ENCODE peak calls at places on chromosomes 13 and 19, in seven cellular contexts. One of them, this sample, is unnamed.

GRCh38 chr19:29098863-29099481 is 114.0 kb downstream of the UQCRFS1 start:
- DNase-seq in NCI-H2227 treated with DMSO at 0.1 percent for 48 hours: peak; percentile 56
- DNase-seq in CD4-positive, alpha-beta T cell: no peak
- DNase-seq in stimulated activated CD4-positive, alpha-beta T cell treated with anti-CD3 and anti-CD28 coated beads, Interleukin-12 subunit alpha, Interleukin-12 subunit beta, amount 100 ng/mL, for 4 hours: no peak
- DNase-seq in nephron progenitor cell: no peak
- DNase-seq in effector memory CD8-positive, alpha-beta T cell: no peak
- DNase-seq in glutamatergic neuron: no peak
- DNase-seq in this sample: no peak

GRCh38 chr19:29876414-29876813 is 64.6 kb downstream of the CCNE1 start:
- DNase-seq in effector memory CD8-positive, alpha-beta T cell: no peak
- DNase-seq in stimulated activated CD4-positive, alpha-beta T cell treated with anti-CD3 and anti-CD28 coated beads, Interleukin-12 subunit alpha, Interleukin-12 subunit beta, amount 100 ng/mL, for 4 hours: no peak
- DNase-seq in glutamatergic neuron: no peak
- DNase-seq in nephron progenitor cell: no peak
- DNase-seq in CD4-positive, alpha-beta T cell: no peak
- DNase-seq in NCI-H2227 treated with DMSO at 0.1 percent for 48 hours: no peak
- DNase-seq in this sample: no peak

GRCh38 chr19:2926341-2927031 is 18.3 kb downstream of the ZNF77 start:
- DNase-seq in NCI-H2227 treated with DMSO at 0.1 percent for 48 hours: no peak
- DNase-seq in nephron progenitor cell: no peak
- DNase-seq in stimulated activated CD4-positive, alpha-beta T cell treated with anti-CD3 and anti-CD28 coated beads, Interleukin-12 subunit alpha, Interleukin-12 subunit beta, amount 100 ng/mL, for 4 hours: no peak
- DNase-seq in CD4-positive, alpha-beta T cell: no peak
- DNase-seq in effector memory CD8-positive, alpha-beta T cell: no peak
- DNase-seq in glutamatergic neuron: no peak
- DNase-seq in this sample: no peak

GRCh38 chr13:26460652-26461051 is 96.8 kb upstream of the WASF3 start:
- DNase-seq in effector memory CD8-positive, alpha-beta T cell: no peak
- DNase-seq in CD4-positive, alpha-beta T cell: no peak
- DNase-seq in stimulated activated CD4-positive, alpha-beta T cell treated with anti-CD3 and anti-CD28 coated beads, Interleukin-12 subunit alpha, Interleukin-12 subunit beta, amount 100 ng/mL, for 4 hours: no peak
- DNase-seq in glutamatergic neuron: peak; percentile 79
- DNase-seq in NCI-H2227 treated with DMSO at 0.1 percent for 48 hours: no peak
- DNase-seq in nephron progenitor cell: no peak
- DNase-seq in this sample: no peak

GRCh38 chr19:1901940-1902404 is 3.2 kb upstream of the ADAT3 start:
- DNase-seq in stimulated activated CD4-positive, alpha-beta T cell treated with anti-CD3 and anti-CD28 coated beads, Interleukin-12 subunit alpha, Interleukin-12 subunit beta, amount 100 ng/mL, for 4 hours: no peak
- DNase-seq in effector memory CD8-positive, alpha-beta T cell: no peak
- DNase-seq in glutamatergic neuron: no peak
- DNase-seq in NCI-H2227 treated with DMSO at 0.1 percent for 48 hours: no peak
- DNase-seq in nephron progenitor cell: no peak
- DNase-seq in CD4-positive, alpha-beta T cell: no peak
- DNase-seq in this sample: no peak

GRCh38 chr13:33249066-33249465 is 36.5 kb downstream of the STARD13 start:
- DNase-seq in NCI-H2227 treated with DMSO at 0.1 percent for 48 hours: no peak
- DNase-seq in effector memory CD8-positive, alpha-beta T cell: no peak
- DNase-seq in nephron progenitor cell: no peak
- DNase-seq in glutamatergic neuron: no peak
- DNase-seq in stimulated activated CD4-positive, alpha-beta T cell treated with anti-CD3 and anti-CD28 coated beads, Interleukin-12 subunit alpha, Interleukin-12 subunit beta, amount 100 ng/mL, for 4 hours: no peak
- DNase-seq in CD4-positive, alpha-beta T cell: no peak
- DNase-seq in this sample: no peak

GRCh38 chr13:112146073-112146360 is 79.1 kb downstream of the SOX1 start:
- DNase-seq in NCI-H2227 treated with DMSO at 0.1 percent for 48 hours: no peak
- DNase-seq in glutamatergic neuron: no peak
- DNase-seq in CD4-positive, alpha-beta T cell: no peak
- DNase-seq in nephron progenitor cell: no peak
- DNase-seq in stimulated activated CD4-positive, alpha-beta T cell treated with anti-CD3 and anti-CD28 coated beads, Interleukin-12 subunit alpha, Interleukin-12 subunit beta, amount 100 ng/mL, for 4 hours: no peak
- DNase-seq in effector memory CD8-positive, alpha-beta T cell: no peak
- DNase-seq in this sample: no peak

GRCh38 chr19:40754611-40755247 is 3.7 kb downstream of the SNRPA start:
- DNase-seq in effector memory CD8-positive, alpha-beta T cell: no peak
- DNase-seq in CD4-positive, alpha-beta T cell: peak; percentile 15
- DNase-seq in stimulated activated CD4-positive, alpha-beta T cell treated with anti-CD3 and anti-CD28 coated beads, Interleukin-12 subunit alpha, Interleukin-12 subunit beta, amount 100 ng/mL, for 4 hours: peak; percentile 58
- DNase-seq in nephron progenitor cell: no peak
- DNase-seq in NCI-H2227 treated with DMSO at 0.1 percent for 48 hours: no peak
- DNase-seq in glutamatergic neuron: no peak
- DNase-seq in this sample: no peak

GRCh38 chr13:97122381-97122996 is 99.6 kb upstream of the MBNL2 start:
- DNase-seq in effector memory CD8-positive, alpha-beta T cell: no peak
- DNase-seq in nephron progenitor cell: no peak
- DNase-seq in stimulated activated CD4-positive, alpha-beta T cell treated with anti-CD3 and anti-CD28 coated beads, Interleukin-12 subunit alpha, Interleukin-12 subunit beta, amount 100 ng/mL, for 4 hours: no peak
- DNase-seq in NCI-H2227 treated with DMSO at 0.1 percent for 48 hours: no peak
- DNase-seq in CD4-positive, alpha-beta T cell: no peak
- DNase-seq in glutamatergic neuron: no peak
- DNase-seq in this sample: no peak

GRCh38 chr19:35122687-35123551 is 7.3 kb downstream of the FXYD3 start:
- DNase-seq in stimulated activated CD4-positive, alpha-beta T cell treated with anti-CD3 and anti-CD28 coated beads, Interleukin-12 subunit alpha, Interleukin-12 subunit beta, amount 100 ng/mL, for 4 hours: no peak
- DNase-seq in NCI-H2227 treated with DMSO at 0.1 percent for 48 hours: no peak
- DNase-seq in effector memory CD8-positive, alpha-beta T cell: no peak
- DNase-seq in CD4-positive, alpha-beta T cell: no peak
- DNase-seq in nephron progenitor cell: no peak
- DNase-seq in glutamatergic neuron: no peak
- DNase-seq in this sample: no peak

GRCh38 chr19:351976-352625 is 7.5 kb upstream of the MIER2 start:
- DNase-seq in glutamatergic neuron: no peak
- DNase-seq in CD4-positive, alpha-beta T cell: no peak
- DNase-seq in stimulated activated CD4-positive, alpha-beta T cell treated with anti-CD3 and anti-CD28 coated beads, Interleukin-12 subunit alpha, Interleukin-12 subunit beta, amount 100 ng/mL, for 4 hours: no peak
- DNase-seq in nephron progenitor cell: no peak
- DNase-seq in NCI-H2227 treated with DMSO at 0.1 percent for 48 hours: no peak
- DNase-seq in effector memory CD8-positive, alpha-beta T cell: no peak
- DNase-seq in this sample: no peak

GRCh38 chr13:21237081-21237480 is 60.6 kb downstream of the MRPL57 start:
- DNase-seq in CD4-positive, alpha-beta T cell: no peak
- DNase-seq in stimulated activated CD4-positive, alpha-beta T cell treated with anti-CD3 and anti-CD28 coated beads, Interleukin-12 subunit alpha, Interleukin-12 subunit beta, amount 100 ng/mL, for 4 hours: no peak
- DNase-seq in glutamatergic neuron: no peak
- DNase-seq in nephron progenitor cell: no peak
- DNase-seq in effector memory CD8-positive, alpha-beta T cell: no peak
- DNase-seq in NCI-H2227 treated with DMSO at 0.1 percent for 48 hours: no peak
- DNase-seq in this sample: no peak

GRCh38 chr13:76425930-76426329 is 460.3 kb downstream of the KCTD12 start:
- DNase-seq in stimulated activated CD4-positive, alpha-beta T cell treated with anti-CD3 and anti-CD28 coated beads, Interleukin-12 subunit alpha, Interleukin-12 subunit beta, amount 100 ng/mL, for 4 hours: no peak
- DNase-seq in nephron progenitor cell: no peak
- DNase-seq in CD4-positive, alpha-beta T cell: no peak
- DNase-seq in glutamatergic neuron: no peak
- DNase-seq in NCI-H2227 treated with DMSO at 0.1 percent for 48 hours: no peak
- DNase-seq in effector memory CD8-positive, alpha-beta T cell: no peak
- DNase-seq in this sample: no peak

GRCh38 chr19:20558571-20558970 is 7.0 kb downstream of the ZNF737 start:
- DNase-seq in CD4-positive, alpha-beta T cell: no peak
- DNase-seq in NCI-H2227 treated with DMSO at 0.1 percent for 48 hours: no peak
- DNase-seq in glutamatergic neuron: no peak
- DNase-seq in nephron progenitor cell: no peak
- DNase-seq in stimulated activated CD4-positive, alpha-beta T cell treated with anti-CD3 and anti-CD28 coated beads, Interleukin-12 subunit alpha, Interleukin-12 subunit beta, amount 100 ng/mL, for 4 hours: no peak
- DNase-seq in effector memory CD8-positive, alpha-beta T cell: no peak
- DNase-seq in this sample: no peak

GRCh38 chr13:85148009-85148408 is 651.2 kb downstream of the SLITRK6 start:
- DNase-seq in nephron progenitor cell: no peak
- DNase-seq in effector memory CD8-positive, alpha-beta T cell: no peak
- DNase-seq in NCI-H2227 treated with DMSO at 0.1 percent for 48 hours: no peak
- DNase-seq in CD4-positive, alpha-beta T cell: no peak
- DNase-seq in glutamatergic neuron: no peak
- DNase-seq in stimulated activated CD4-positive, alpha-beta T cell treated with anti-CD3 and anti-CD28 coated beads, Interleukin-12 subunit alpha, Interleukin-12 subunit beta, amount 100 ng/mL, for 4 hours: no peak
- DNase-seq in this sample: no peak

GRCh38 chr13:39963612-39964011 is 308.1 kb downstream of the COG6 start:
- DNase-seq in nephron progenitor cell: no peak
- DNase-seq in glutamatergic neuron: no peak
- DNase-seq in stimulated activated CD4-positive, alpha-beta T cell treated with anti-CD3 and anti-CD28 coated beads, Interleukin-12 subunit alpha, Interleukin-12 subunit beta, amount 100 ng/mL, for 4 hours: no peak
- DNase-seq in NCI-H2227 treated with DMSO at 0.1 percent for 48 hours: no peak
- DNase-seq in CD4-positive, alpha-beta T cell: no peak
- DNase-seq in effector memory CD8-positive, alpha-beta T cell: no peak
- DNase-seq in this sample: no peak

GRCh38 chr19:55596304-55596703 is 3.0 kb downstream of the FIZ1 start:
- DNase-seq in stimulated activated CD4-positive, alpha-beta T cell treated with anti-CD3 and anti-CD28 coated beads, Interleukin-12 subunit alpha, Interleukin-12 subunit beta, amount 100 ng/mL, for 4 hours: no peak
- DNase-seq in NCI-H2227 treated with DMSO at 0.1 percent for 48 hours: no peak
- DNase-seq in glutamatergic neuron: no peak
- DNase-seq in nephron progenitor cell: no peak
- DNase-seq in CD4-positive, alpha-beta T cell: no peak
- DNase-seq in effector memory CD8-positive, alpha-beta T cell: no peak
- DNase-seq in this sample: no peak

GRCh38 chr13:106348032-106348431 is 187.4 kb downstream of the EFNB2 start:
- DNase-seq in NCI-H2227 treated with DMSO at 0.1 percent for 48 hours: no peak
- DNase-seq in glutamatergic neuron: no peak
- DNase-seq in CD4-positive, alpha-beta T cell: no peak
- DNase-seq in effector memory CD8-positive, alpha-beta T cell: no peak
- DNase-seq in stimulated activated CD4-positive, alpha-beta T cell treated with anti-CD3 and anti-CD28 coated beads, Interleukin-12 subunit alpha, Interleukin-12 subunit beta, amount 100 ng/mL, for 4 hours: no peak
- DNase-seq in nephron progenitor cell: no peak
- DNase-seq in this sample: no peak

GRCh38 chr19:3494051-3494450 is 6.4 kb downstream of the DOHH start:
- DNase-seq in CD4-positive, alpha-beta T cell: no peak
- DNase-seq in nephron progenitor cell: peak; percentile 54
- DNase-seq in effector memory CD8-positive, alpha-beta T cell: no peak
- DNase-seq in glutamatergic neuron: peak; percentile 59
- DNase-seq in stimulated activated CD4-positive, alpha-beta T cell treated with anti-CD3 and anti-CD28 coated beads, Interleukin-12 subunit alpha, Interleukin-12 subunit beta, amount 100 ng/mL, for 4 hours: peak; percentile 25
- DNase-seq in NCI-H2227 treated with DMSO at 0.1 percent for 48 hours: no peak
- DNase-seq in this sample: peak; percentile 88

GRCh38 chr13:30857018-30857417 is 49.1 kb upstream of the MEDAG start:
- DNase-seq in glutamatergic neuron: no peak
- DNase-seq in CD4-positive, alpha-beta T cell: no peak
- DNase-seq in nephron progenitor cell: no peak
- DNase-seq in effector memory CD8-positive, alpha-beta T cell: no peak
- DNase-seq in stimulated activated CD4-positive, alpha-beta T cell treated with anti-CD3 and anti-CD28 coated beads, Interleukin-12 subunit alpha, Interleukin-12 subunit beta, amount 100 ng/mL, for 4 hours: no peak
- DNase-seq in NCI-H2227 treated with DMSO at 0.1 percent for 48 hours: no peak
- DNase-seq in this sample: no peak

GRCh38 chr13:33264620-33264978 is 21.0 kb downstream of the STARD13 start:
- DNase-seq in nephron progenitor cell: no peak
- DNase-seq in stimulated activated CD4-positive, alpha-beta T cell treated with anti-CD3 and anti-CD28 coated beads, Interleukin-12 subunit alpha, Interleukin-12 subunit beta, amount 100 ng/mL, for 4 hours: no peak
- DNase-seq in NCI-H2227 treated with DMSO at 0.1 percent for 48 hours: no peak
- DNase-seq in glutamatergic neuron: no peak
- DNase-seq in effector memory CD8-positive, alpha-beta T cell: no peak
- DNase-seq in CD4-positive, alpha-beta T cell: no peak
- DNase-seq in this sample: no peak

GRCh38 chr19:3423183-3423829 is 56.9 kb downstream of the NFIC start:
- DNase-seq in stimulated activated CD4-positive, alpha-beta T cell treated with anti-CD3 and anti-CD28 coated beads, Interleukin-12 subunit alpha, Interleukin-12 subunit beta, amount 100 ng/mL, for 4 hours: no peak
- DNase-seq in effector memory CD8-positive, alpha-beta T cell: no peak
- DNase-seq in CD4-positive, alpha-beta T cell: no peak
- DNase-seq in glutamatergic neuron: no peak
- DNase-seq in NCI-H2227 treated with DMSO at 0.1 percent for 48 hours: no peak
- DNase-seq in nephron progenitor cell: no peak
- DNase-seq in this sample: no peak

GRCh38 chr19:12792048-12792852 is 964 bp downstream of the JUNB start:
- DNase-seq in CD4-positive, alpha-beta T cell: peak; percentile 75
- DNase-seq in nephron progenitor cell: peak; percentile 71
- DNase-seq in glutamatergic neuron: peak; percentile 88
- DNase-seq in stimulated activated CD4-positive, alpha-beta T cell treated with anti-CD3 and anti-CD28 coated beads, Interleukin-12 subunit alpha, Interleukin-12 subunit beta, amount 100 ng/mL, for 4 hours: peak; percentile 71
- DNase-seq in NCI-H2227 treated with DMSO at 0.1 percent for 48 hours: no peak
- DNase-seq in effector memory CD8-positive, alpha-beta T cell: peak; percentile 70
- DNase-seq in this sample: peak; percentile 84

GRCh38 chr13:106797081-106797640 is 229.2 kb upstream of the ARGLU1 start:
- DNase-seq in CD4-positive, alpha-beta T cell: no peak
- DNase-seq in NCI-H2227 treated with DMSO at 0.1 percent for 48 hours: no peak
- DNase-seq in nephron progenitor cell: no peak
- DNase-seq in glutamatergic neuron: no peak
- DNase-seq in stimulated activated CD4-positive, alpha-beta T cell treated with anti-CD3 and anti-CD28 coated beads, Interleukin-12 subunit alpha, Interleukin-12 subunit beta, amount 100 ng/mL, for 4 hours: no peak
- DNase-seq in effector memory CD8-positive, alpha-beta T cell: no peak
- DNase-seq in this sample: no peak

GRCh38 chr19:23305555-23305954 is 55.4 kb upstream of the ZNF724 start:
- DNase-seq in effector memory CD8-positive, alpha-beta T cell: no peak
- DNase-seq in stimulated activated CD4-positive, alpha-beta T cell treated with anti-CD3 and anti-CD28 coated beads, Interleukin-12 subunit alpha, Interleukin-12 subunit beta, amount 100 ng/mL, for 4 hours: no peak
- DNase-seq in glutamatergic neuron: no peak
- DNase-seq in NCI-H2227 treated with DMSO at 0.1 percent for 48 hours: no peak
- DNase-seq in nephron progenitor cell: no peak
- DNase-seq in CD4-positive, alpha-beta T cell: no peak
- DNase-seq in this sample: no peak

GRCh38 chr19:13091400-13092161 is 11.1 kb downstream of the LYL1 start:
- DNase-seq in stimulated activated CD4-positive, alpha-beta T cell treated with anti-CD3 and anti-CD28 coated beads, Interleukin-12 subunit alpha, Interleukin-12 subunit beta, amount 100 ng/mL, for 4 hours: no peak
- DNase-seq in glutamatergic neuron: peak; percentile 58
- DNase-seq in nephron progenitor cell: no peak
- DNase-seq in NCI-H2227 treated with DMSO at 0.1 percent for 48 hours: no peak
- DNase-seq in CD4-positive, alpha-beta T cell: no peak
- DNase-seq in effector memory CD8-positive, alpha-beta T cell: no peak
- DNase-seq in this sample: peak; percentile 59

This sample was measured in H9.